ENCODE peak calls at places on chromosome 1, in five cellular contexts. L is HL-60; I is HFF-Myc; K is upper lobe of right lung; Q is CD8-positive, alpha-beta T cell. G is an unnamed sample.

GRCh38 chr1:83086346-83086745 is 912.6 kb downstream of the TTLL7 start:
- DNase-seq in L (no peak), I (no peak), K (no peak), Q (no peak), G (no peak)

GRCh38 chr1:180262628-180263488 is 32.8 kb downstream of the LHX4 start:
- DNase-seq in L (no peak), I (no peak), K (no peak), Q (no peak), G (no peak)

GRCh38 chr1:160375788-160376524 is 9.1 kb downstream of the NHLH1 start:
- DNase-seq in L (peak), I (no peak), K (no peak), Q (no peak), G (peak)

GRCh38 chr1:30908446-30908885 is at the start of gene SDC3:
- DNase-seq in L (no peak), I (no peak), K (peak), Q (no peak), G (no peak)

GRCh38 chr1:27018316-27018715 is 5.7 kb upstream of the TENT5B start:
- DNase-seq in L (no peak), I (no peak), K (no peak), Q (no peak), G (no peak)

GRCh38 chr1:22234631-22235030 is 91.7 kb upstream of the WNT4 start:
- DNase-seq in L (no peak), I (no peak), K (no peak), Q (no peak), G (no peak)

GRCh38 chr1:233459968-233460367 is 132.4 kb downstream of the MAP3K21 start:
- DNase-seq in L (no peak), I (no peak), K (no peak), Q (no peak), G (no peak)

GRCh38 chr1:101929343-101929742 is 67.4 kb downstream of the OLFM3 start:
- DNase-seq in L (no peak), I (no peak), K (no peak), Q (no peak), G (no peak)

GRCh38 chr1:191888996-191889622 is 269.2 kb upstream of the RGS18 start:
- DNase-seq in L (peak), I (no peak), K (no peak), Q (no peak), G (no peak)

GRCh38 chr1:64183380-64183984 is 19.9 kb upstream of the UBE2U start:
- DNase-seq in L (no peak), I (no peak), K (no peak), Q (no peak), G (no peak)

GRCh38 chr1:32920833-32921232 is 19.6 kb upstream of the TMEM54 start:
- DNase-seq in L (no peak), I (no peak), K (peak), Q (no peak), G (no peak)

GRCh38 chr1:33718166-33718565 is 145.7 kb upstream of the HMGB4 start:
- DNase-seq in L (no peak), I (no peak), K (no peak), Q (no peak), G (no peak)

GRCh38 chr1:90133133-90133532 is 138.2 kb downstream of the ZNF326 start:
- DNase-seq in L (no peak), I (peak), K (no peak), Q (no peak), G (no peak)

GRCh38 chr1:24364975-24365678 is 46.0 kb downstream of the GRHL3 start:
- DNase-seq in L (peak), I (peak), K (no peak), Q (no peak), G (no peak)

DNA sequence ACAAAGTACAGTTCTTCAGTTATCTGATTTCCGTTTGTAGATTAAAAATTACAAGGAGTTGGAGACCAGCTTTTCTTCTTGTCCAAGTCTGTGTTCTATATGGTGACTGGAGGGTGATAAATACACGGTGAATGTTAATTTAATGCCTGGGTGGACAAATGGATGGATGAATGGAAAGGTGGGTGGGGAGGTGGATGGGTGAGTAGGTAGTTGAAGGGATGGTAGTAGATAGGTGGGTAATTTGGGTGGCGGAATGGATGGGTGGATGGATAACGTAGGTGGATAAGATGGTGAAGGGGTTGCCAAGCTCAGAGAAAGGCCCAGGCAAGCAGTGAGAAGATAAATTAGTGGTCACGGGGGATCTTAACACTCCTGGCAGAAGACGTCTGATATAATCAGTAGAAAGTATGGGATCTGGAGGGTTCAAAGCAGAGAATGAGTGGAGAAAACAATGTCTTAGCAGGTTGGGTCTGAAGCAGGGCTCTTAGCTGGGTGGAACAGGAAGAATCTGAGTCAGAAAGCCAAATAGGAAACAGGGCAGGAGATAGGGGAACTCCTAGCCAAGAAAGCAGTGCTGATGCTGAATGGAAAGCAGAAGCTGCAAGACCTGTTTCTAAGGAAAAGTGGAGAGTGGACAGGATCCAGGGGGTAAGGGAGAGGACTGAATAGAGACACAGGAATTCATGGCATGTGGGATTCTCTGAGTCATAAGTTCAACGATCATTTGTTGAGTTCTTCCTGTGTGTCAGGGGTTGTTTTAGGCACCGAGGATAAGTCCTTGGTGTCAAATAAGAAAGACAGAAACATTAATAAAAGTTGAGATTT is 154.0 kb upstream of the FGGY start:
- DNase-seq in L (no peak), I (peak), K (no peak), Q (no peak), G (no peak)
- H3K4me3 ChIP-seq in L (no peak), I (no peak), K (no peak), Q (no peak), G (no peak)

GRCh38 chr1:18920931-18921330 is 18.6 kb upstream of the ALDH4A1 start:
- DNase-seq in L (no peak), I (no peak), K (no peak), Q (no peak), G (no peak)

GRCh38 chr1:18923721-18924610 is 21.6 kb upstream of the ALDH4A1 start:
- DNase-seq in L (no peak), I (no peak), K (no peak), Q (no peak), G (no peak)

GRCh38 chr1:18921506-18922251 is 19.3 kb upstream of the ALDH4A1 start:
- DNase-seq in L (no peak), I (no peak), K (no peak), Q (no peak), G (no peak)

GRCh38 chr1:18922319-18922726 is 20.0 kb upstream of the ALDH4A1 start:
- DNase-seq in L (no peak), I (no peak), K (no peak), Q (no peak), G (no peak)

GRCh38 chr1:18922848-18923475 is 20.6 kb upstream of the ALDH4A1 start:
- DNase-seq in L (no peak), I (no peak), K (no peak), Q (no peak), G (no peak)
- H3K4me3 ChIP-seq in L (no peak), I (no peak), K (no peak), Q (no peak), G (no peak)

DNA sequence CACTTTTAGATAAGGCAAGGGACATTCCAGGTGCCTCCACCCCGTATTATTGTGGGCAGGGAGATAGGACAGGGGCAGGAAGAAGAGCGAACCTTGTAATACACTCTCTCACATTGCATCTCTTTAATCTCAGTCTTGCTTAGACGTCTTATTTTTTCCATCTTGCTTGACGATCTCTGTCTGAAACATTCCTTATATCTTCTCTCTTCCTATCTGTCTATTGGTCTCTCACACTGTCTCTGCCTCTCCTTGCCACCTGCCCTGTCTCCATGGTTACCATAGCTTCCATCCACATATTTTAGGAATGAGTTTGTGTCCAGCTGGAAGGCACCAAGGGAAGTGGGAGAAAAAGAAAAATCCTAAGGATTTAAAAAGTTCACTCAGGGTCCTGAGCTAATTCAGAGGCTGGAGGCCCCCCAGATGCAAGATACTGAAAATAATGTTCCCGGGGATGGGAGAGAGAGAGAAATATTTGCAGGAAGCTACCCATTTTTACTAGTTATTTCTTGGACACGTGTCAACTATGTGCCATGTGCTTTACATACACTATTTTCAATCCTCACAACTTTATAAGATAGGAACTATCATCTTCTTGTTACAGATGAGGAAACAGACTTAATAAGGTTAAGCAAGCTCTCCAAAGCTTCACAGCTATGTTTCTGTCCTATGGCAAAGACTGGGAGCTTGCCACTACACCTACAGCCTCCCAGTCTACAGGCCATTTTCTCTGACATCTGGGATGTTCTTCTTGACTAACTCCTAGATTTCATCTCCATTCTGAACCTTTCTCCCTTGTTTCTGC is 956 bp downstream of the ANKRD34A start:
- DNase-seq in L (no peak), I (no peak), K (no peak), Q (no peak), G (no peak)
- H3K4me3 ChIP-seq in L (peak), I (peak), K (peak), Q (peak), G (peak)

DNA sequence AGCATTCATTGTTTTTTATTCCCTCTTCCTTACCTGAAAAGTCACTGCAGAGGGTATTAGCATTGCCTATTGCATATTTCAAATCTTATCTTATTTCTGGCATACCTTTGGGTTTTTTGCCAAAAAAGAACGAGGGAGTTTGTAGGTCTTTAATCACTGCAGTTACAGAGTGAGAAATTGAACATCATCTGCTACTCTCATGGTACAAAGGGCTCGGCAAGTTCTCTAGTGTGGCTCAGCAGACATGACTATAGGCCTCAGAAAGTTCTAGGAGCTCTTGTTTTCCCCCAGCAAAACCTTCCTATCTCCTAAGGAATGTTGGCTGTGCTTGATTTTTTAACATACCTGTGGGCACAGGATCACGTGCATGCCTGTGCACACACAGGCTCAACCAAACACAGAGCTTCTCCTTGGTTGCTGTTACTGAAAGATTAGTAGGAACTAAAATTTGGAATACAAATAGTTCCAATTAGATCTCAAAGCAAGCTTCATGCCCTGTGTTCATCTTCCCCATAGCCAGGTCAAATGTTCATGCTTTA is 69.7 kb downstream of the CCDC185 start:
- DNase-seq in L (no peak), I (no peak), K (no peak), Q (no peak), G (no peak)
- H3K4me3 ChIP-seq in L (no peak), I (no peak), K (no peak), Q (no peak), G (no peak)

G was measured in CD8-positive, alpha-beta memory T cell.